ENCODE peak calls at places on chromosomes 12 and 14, in four cellular contexts. One of them, this sample, is unnamed.

GRCh38 chr12:105409881-105410471 is 79.5 kb downstream of the C12orf75 start:
- DNase-seq in fibroblast of pulmonary artery: peak
- DNase-seq in kidney epithelial cell: no peak
- DNase-seq in left ventricle myocardium inferior: peak
- DNase-seq in this sample: peak

GRCh38 chr12:56186957-56187356 is 2.3 kb downstream of the SMARCC2 start:
- DNase-seq in fibroblast of pulmonary artery: no peak
- DNase-seq in kidney epithelial cell: no peak
- DNase-seq in left ventricle myocardium inferior: no peak
- DNase-seq in this sample: no peak

GRCh38 chr14:95527392-95528002 is 7.4 kb upstream of the GLRX5 start:
- DNase-seq in fibroblast of pulmonary artery: peak
- DNase-seq in kidney epithelial cell: no peak
- DNase-seq in left ventricle myocardium inferior: no peak
- DNase-seq in this sample: no peak

GRCh38 chr12:49428652-49429549 is 61.6 kb downstream of the SPATS2 start:
- DNase-seq in fibroblast of pulmonary artery: peak
- DNase-seq in kidney epithelial cell: peak
- DNase-seq in left ventricle myocardium inferior: no peak
- DNase-seq in this sample: no peak

GRCh38 chr14:60922050-60922449 is 58.8 kb downstream of the TRMT5 start:
- DNase-seq in fibroblast of pulmonary artery: peak
- DNase-seq in kidney epithelial cell: no peak
- DNase-seq in left ventricle myocardium inferior: no peak
- DNase-seq in this sample: no peak

GRCh38 chr14:105398726-105399440 is 545 bp downstream of the TEX22 start:
- DNase-seq in fibroblast of pulmonary artery: peak
- DNase-seq in kidney epithelial cell: no peak
- DNase-seq in left ventricle myocardium inferior: no peak
- DNase-seq in this sample: no peak

GRCh38 chr12:114995891-114996290 is 311.9 kb upstream of the TBX3 start:
- DNase-seq in fibroblast of pulmonary artery: peak
- DNase-seq in kidney epithelial cell: no peak
- DNase-seq in left ventricle myocardium inferior: no peak
- DNase-seq in this sample: no peak

GRCh38 chr12:13536219-13536910 is 339.8 kb downstream of the EMP1 start:
- DNase-seq in fibroblast of pulmonary artery: no peak
- DNase-seq in kidney epithelial cell: no peak
- DNase-seq in left ventricle myocardium inferior: no peak
- DNase-seq in this sample: no peak

GRCh38 chr14:24058260-24058950 is 6.6 kb downstream of the CARMIL3 start:
- DNase-seq in fibroblast of pulmonary artery: peak
- DNase-seq in kidney epithelial cell: no peak
- DNase-seq in left ventricle myocardium inferior: peak
- DNase-seq in this sample: peak

GRCh38 chr14:105529506-105530445 is 3.4 kb downstream of the TMEM121 start:
- DNase-seq in fibroblast of pulmonary artery: no peak
- DNase-seq in kidney epithelial cell: no peak
- DNase-seq in left ventricle myocardium inferior: no peak
- DNase-seq in this sample: peak

GRCh38 chr12:120199595-120200306 is 1.2 kb downstream of the RPLP0 start:
- DNase-seq in fibroblast of pulmonary artery: peak
- DNase-seq in kidney epithelial cell: peak
- DNase-seq in left ventricle myocardium inferior: no peak
- DNase-seq in this sample: peak

GRCh38 chr14:68656452-68656851 is 136.4 kb downstream of the ZFP36L1 start:
- DNase-seq in fibroblast of pulmonary artery: no peak
- DNase-seq in kidney epithelial cell: no peak
- DNase-seq in left ventricle myocardium inferior: no peak
- DNase-seq in this sample: no peak

GRCh38 chr14:69921052-69921451 is 41.8 kb downstream of the SMOC1 start:
- DNase-seq in fibroblast of pulmonary artery: no peak
- DNase-seq in kidney epithelial cell: no peak
- DNase-seq in left ventricle myocardium inferior: no peak
- DNase-seq in this sample: no peak

GRCh38 chr12:130800312-130800711 is 38.7 kb downstream of the STX2 start:
- DNase-seq in fibroblast of pulmonary artery: no peak
- DNase-seq in kidney epithelial cell: no peak
- DNase-seq in left ventricle myocardium inferior: no peak
- DNase-seq in this sample: no peak

GRCh38 chr12:94282675-94283074 is 134.3 kb downstream of the PLXNC1 start:
- DNase-seq in fibroblast of pulmonary artery: peak
- DNase-seq in kidney epithelial cell: no peak
- DNase-seq in left ventricle myocardium inferior: no peak
- DNase-seq in this sample: no peak

GRCh38 chr12:118334241-118334640 is 38.5 kb downstream of the TAOK3 start:
- DNase-seq in fibroblast of pulmonary artery: no peak
- DNase-seq in kidney epithelial cell: no peak
- DNase-seq in left ventricle myocardium inferior: no peak
- DNase-seq in this sample: no peak

GRCh38 chr12:5206401-5207175 is 162.9 kb downstream of the KCNA5 start:
- DNase-seq in fibroblast of pulmonary artery: no peak
- DNase-seq in kidney epithelial cell: no peak
- DNase-seq in left ventricle myocardium inferior: no peak
- DNase-seq in this sample: no peak

GRCh38 chr12:107679346-107679745 is 6.3 kb upstream of the PWP1 start:
- DNase-seq in fibroblast of pulmonary artery: no peak
- DNase-seq in kidney epithelial cell: no peak
- DNase-seq in left ventricle myocardium inferior: no peak
- DNase-seq in this sample: no peak

GRCh38 chr14:68359862-68360552 is 432.9 kb downstream of the ZFP36L1 start:
- DNase-seq in fibroblast of pulmonary artery: peak
- DNase-seq in kidney epithelial cell: no peak
- DNase-seq in left ventricle myocardium inferior: peak
- DNase-seq in this sample: peak

GRCh38 chr14:94540031-94540794 is 21.0 kb upstream of the SERPINA4 start:
- DNase-seq in fibroblast of pulmonary artery: peak
- DNase-seq in kidney epithelial cell: no peak
- DNase-seq in left ventricle myocardium inferior: no peak
- DNase-seq in this sample: no peak

GRCh38 chr12:43482311-43483085 is 69.5 kb downstream of the ADAMTS20 start:
- DNase-seq in fibroblast of pulmonary artery: no peak
- DNase-seq in kidney epithelial cell: no peak
- DNase-seq in left ventricle myocardium inferior: no peak
- DNase-seq in this sample: no peak

GRCh38 chr12:49032276-49032675 is 13.7 kb upstream of the PRKAG1 start:
- DNase-seq in fibroblast of pulmonary artery: no peak
- DNase-seq in kidney epithelial cell: no peak
- DNase-seq in left ventricle myocardium inferior: no peak
- DNase-seq in this sample: no peak

GRCh38 chr14:67575684-67576083 is 24.4 kb downstream of the PIGH start:
- DNase-seq in fibroblast of pulmonary artery: peak
- DNase-seq in kidney epithelial cell: no peak
- DNase-seq in left ventricle myocardium inferior: no peak
- DNase-seq in this sample: no peak

GRCh38 chr12:26247873-26248272 is 52.5 kb downstream of the SSPN start:
- DNase-seq in fibroblast of pulmonary artery: no peak
- DNase-seq in kidney epithelial cell: no peak
- DNase-seq in left ventricle myocardium inferior: no peak
- DNase-seq in this sample: no peak

GRCh38 chr12:113647048-113647447 is 175.4 kb upstream of the LHX5 start:
- DNase-seq in fibroblast of pulmonary artery: no peak
- DNase-seq in kidney epithelial cell: no peak
- DNase-seq in left ventricle myocardium inferior: no peak
- DNase-seq in this sample: no peak

GRCh38 chr14:77027538-77028383 is 747 bp downstream of the IRF2BPL start:
- DNase-seq in fibroblast of pulmonary artery: peak
- DNase-seq in kidney epithelial cell: no peak
- DNase-seq in left ventricle myocardium inferior: peak
- DNase-seq in this sample: peak

GRCh38 chr12:50597200-50598195 is 92.7 kb downstream of the DIP2B start:
- DNase-seq in fibroblast of pulmonary artery: peak
- DNase-seq in kidney epithelial cell: peak
- DNase-seq in left ventricle myocardium inferior: no peak
- DNase-seq in this sample: no peak

DNA sequence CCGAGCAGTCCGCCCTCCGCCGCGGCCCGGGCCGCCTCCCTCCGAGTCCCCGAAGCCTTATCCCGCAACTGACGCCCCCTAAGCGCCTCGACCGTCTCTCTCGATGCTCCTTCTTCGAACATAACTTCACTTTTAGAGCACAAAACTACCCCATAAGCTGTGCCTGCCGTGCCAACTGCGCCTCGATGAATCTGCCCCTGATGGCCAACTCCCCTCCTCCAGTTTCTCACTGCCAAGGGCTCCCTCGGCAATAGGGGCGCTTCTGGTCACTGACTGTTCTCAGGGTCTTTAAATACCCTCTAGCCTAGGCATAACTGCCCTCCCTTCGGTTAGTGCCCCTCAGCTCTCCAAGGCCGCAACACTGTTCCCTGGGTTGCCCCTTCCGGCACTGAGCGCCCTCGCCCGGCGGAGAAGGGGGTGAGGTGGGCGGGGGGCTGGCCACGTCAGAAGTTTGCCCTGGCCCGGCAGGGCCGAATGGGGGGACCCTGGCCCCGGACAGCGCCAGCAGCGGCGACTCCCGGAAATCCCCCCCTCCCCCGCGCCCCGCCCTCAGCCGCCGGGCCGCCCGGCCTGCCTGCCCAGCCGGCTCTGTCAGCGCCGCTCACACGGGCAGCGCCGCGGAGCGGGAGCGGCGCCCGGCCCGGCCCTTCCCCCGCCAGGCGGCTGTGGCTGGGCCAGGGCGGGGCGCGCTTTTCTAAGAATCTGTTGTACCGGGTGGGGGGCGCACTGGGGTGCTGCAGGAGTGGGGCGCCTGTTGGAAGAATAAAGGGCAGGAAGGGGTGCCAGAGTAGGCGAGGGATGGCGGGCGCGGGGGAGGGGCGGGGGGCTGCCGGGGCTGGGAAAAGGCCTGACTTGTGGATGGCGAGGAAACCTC is 10.6 kb downstream of the RARG start:
- DNase-seq in fibroblast of pulmonary artery: peak
- DNase-seq in kidney epithelial cell: no peak
- DNase-seq in left ventricle myocardium inferior: peak
- DNase-seq in this sample: peak
- TF ChIP-seq CTCF in fibroblast of pulmonary artery: peak
- TF ChIP-seq CTCF in kidney epithelial cell: peak
- TF ChIP-seq CTCF in left ventricle myocardium inferior: peak
- TF ChIP-seq CTCF in this sample: no peak

GRCh38 chr12:52232916-52233461 is at the start of gene KRT7:
- DNase-seq in fibroblast of pulmonary artery: no peak
- DNase-seq in kidney epithelial cell: no peak
- DNase-seq in left ventricle myocardium inferior: no peak
- DNase-seq in this sample: no peak

GRCh38 chr12:52233462-52234141 is 559 bp downstream of the KRT7 start:
- DNase-seq in fibroblast of pulmonary artery: no peak
- DNase-seq in kidney epithelial cell: no peak
- DNase-seq in left ventricle myocardium inferior: no peak
- DNase-seq in this sample: no peak

GRCh38 chr12:52230364-52231281 is 2.4 kb upstream of the KRT7 start:
- DNase-seq in fibroblast of pulmonary artery: peak
- DNase-seq in kidney epithelial cell: no peak
- DNase-seq in left ventricle myocardium inferior: peak
- DNase-seq in this sample: peak

GRCh38 chr12:52231305-52232232 is 1.5 kb upstream of the KRT7 start:
- DNase-seq in fibroblast of pulmonary artery: no peak
- DNase-seq in kidney epithelial cell: no peak
- DNase-seq in left ventricle myocardium inferior: no peak
- DNase-seq in this sample: no peak

DNA sequence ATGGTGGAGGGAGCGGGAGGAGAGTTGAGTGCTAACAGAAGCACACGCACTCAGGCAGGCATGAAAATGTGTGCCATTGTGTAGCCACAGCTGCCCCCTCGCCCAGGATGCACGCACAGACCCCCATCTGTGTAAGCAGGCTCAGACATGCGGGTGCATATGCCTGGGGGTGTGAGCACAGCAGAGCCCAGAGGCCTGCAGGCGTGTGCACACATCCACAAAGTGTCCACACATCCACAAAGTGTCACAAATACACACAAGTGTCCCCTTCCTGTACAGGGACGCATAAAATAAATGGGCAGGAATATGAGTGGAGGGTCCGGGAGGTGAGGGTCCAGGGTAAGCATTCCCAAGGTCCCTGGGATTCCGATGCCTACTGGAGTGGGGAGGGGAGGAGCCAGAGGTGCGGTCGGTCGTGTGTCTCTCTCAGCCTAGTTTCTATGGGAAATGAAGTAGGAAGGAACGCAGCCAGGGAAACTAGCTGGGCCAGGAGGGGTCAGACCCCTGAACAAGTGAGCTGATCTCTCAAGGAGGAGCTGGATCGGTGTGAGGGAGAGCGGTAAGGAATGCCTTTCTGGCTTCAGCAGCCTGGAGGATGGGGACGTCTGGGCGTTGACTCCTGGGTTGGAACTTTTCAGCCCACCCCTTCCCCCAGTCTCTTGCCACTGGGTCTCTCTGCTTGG is 669 bp upstream of the KRT7 start:
- DNase-seq in fibroblast of pulmonary artery: no peak
- DNase-seq in kidney epithelial cell: no peak
- DNase-seq in left ventricle myocardium inferior: no peak
- DNase-seq in this sample: no peak
- H3K4me3 ChIP-seq in fibroblast of pulmonary artery: no peak
- H3K4me3 ChIP-seq in kidney epithelial cell: peak
- H3K4me3 ChIP-seq in left ventricle myocardium inferior: no peak
- H3K4me3 ChIP-seq in this sample: no peak

DNA sequence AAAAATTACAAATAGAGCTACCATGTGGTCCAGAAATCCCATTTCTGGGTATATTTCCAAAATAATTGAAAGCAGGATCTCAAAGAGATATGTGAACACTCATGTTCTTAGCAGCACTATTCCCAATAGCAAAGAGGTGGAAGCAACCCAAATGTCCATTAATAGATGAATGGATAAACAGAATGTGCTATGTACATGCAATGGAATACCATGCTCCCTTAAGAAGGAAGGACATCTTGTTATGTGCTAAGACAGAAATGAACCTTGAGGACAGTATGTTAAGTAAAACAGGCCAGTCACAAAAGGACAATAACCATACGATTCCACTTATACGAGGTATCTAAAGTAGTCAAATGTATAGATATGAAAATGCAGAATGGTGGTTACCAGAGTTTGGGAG is 249.4 kb downstream of the PHLDA1 start:
- DNase-seq in fibroblast of pulmonary artery: no peak
- DNase-seq in kidney epithelial cell: no peak
- DNase-seq in left ventricle myocardium inferior: no peak
- DNase-seq in this sample: no peak
- TF ChIP-seq CTCF in fibroblast of pulmonary artery: no peak
- TF ChIP-seq CTCF in kidney epithelial cell: no peak
- TF ChIP-seq CTCF in left ventricle myocardium inferior: no peak
- TF ChIP-seq CTCF in this sample: no peak

DNA sequence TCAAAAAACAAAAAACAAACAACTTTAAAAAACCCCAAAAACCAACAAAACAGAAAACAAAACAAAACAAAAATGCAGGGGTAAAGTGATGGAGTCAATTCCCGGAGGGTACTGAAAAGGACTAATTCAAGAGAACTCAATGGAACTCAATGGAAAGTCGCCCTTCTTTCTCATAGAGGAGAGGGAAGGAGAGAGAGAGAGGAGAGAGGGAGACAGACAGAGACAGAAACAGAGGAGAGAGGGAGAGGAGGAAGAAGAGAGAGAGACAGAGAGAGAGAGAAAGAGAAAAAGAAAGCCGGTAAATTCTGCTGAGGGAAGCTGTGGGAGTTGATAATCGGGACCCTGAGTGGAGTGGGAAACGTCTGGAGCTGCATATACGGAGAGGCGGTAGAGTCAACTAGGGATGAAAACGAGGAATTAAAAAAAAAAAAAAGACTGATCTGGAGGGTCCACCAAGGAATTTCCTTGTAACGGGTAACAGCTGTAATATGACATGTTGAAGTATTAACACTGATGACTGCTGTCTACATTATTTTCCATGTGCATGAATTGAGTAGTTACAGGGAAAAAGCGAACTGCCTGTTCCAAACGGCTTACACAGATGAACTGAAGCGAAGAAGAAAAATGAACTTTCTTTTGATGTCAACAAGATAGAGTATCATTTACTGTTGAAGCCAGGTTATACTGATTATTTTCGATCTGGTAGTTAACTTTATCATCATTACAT is 984 bp upstream of the ZC2HC1C start:
- DNase-seq in fibroblast of pulmonary artery: no peak
- DNase-seq in kidney epithelial cell: no peak
- DNase-seq in left ventricle myocardium inferior: no peak
- DNase-seq in this sample: no peak
- H3K4me3 ChIP-seq in fibroblast of pulmonary artery: peak
- H3K4me3 ChIP-seq in kidney epithelial cell: peak
- H3K4me3 ChIP-seq in left ventricle myocardium inferior: peak
- H3K4me3 ChIP-seq in this sample: peak